ENCODE peak calls at places on chromosomes 13 and 19, in seven cellular contexts. N, O, X, M, F, A and U are unnamed samples.

GRCh38 chr19:45164577-45165335 is 4.0 kb upstream of the NKPD1 start:
- DNase-seq in N (peak), O (no peak), X (peak), M (no peak), F (peak), A (no peak), U (no peak)

GRCh38 chr13:76992548-76993001 is 694 bp downstream of the CLN5 start:
- DNase-seq in N (peak), O (no peak), X (no peak), M (no peak), F (no peak), A (peak), U (peak)

GRCh38 chr13:43229506-43229905 is 206.1 kb downstream of the DNAJC15 start:
- DNase-seq in N (no peak), O (no peak), X (no peak), M (no peak), F (no peak), A (no peak), U (no peak)

GRCh38 chr13:28538932-28539331 is 44.0 kb upstream of the FLT1 start:
- DNase-seq in N (no peak), O (no peak), X (no peak), M (no peak), F (no peak), A (no peak), U (no peak)

GRCh38 chr19:40191836-40192646 is 815 bp downstream of the MAP3K10 start:
- DNase-seq in N (peak), O (no peak), X (no peak), M (no peak), F (peak), A (no peak), U (peak)

GRCh38 chr19:18649371-18650047 is 12.7 kb downstream of the KLHL26 start:
- DNase-seq in N (no peak), O (no peak), X (no peak), M (no peak), F (no peak), A (no peak), U (no peak)

GRCh38 chr13:83881917-83882625 is at the start of gene SLITRK1:
- DNase-seq in N (peak), O (no peak), X (no peak), M (no peak), F (no peak), A (peak), U (peak)

GRCh38 chr19:28710278-28710677 is 502.7 kb downstream of the UQCRFS1 start:
- DNase-seq in N (peak), O (no peak), X (no peak), M (no peak), F (peak), A (no peak), U (peak)

GRCh38 chr19:55912916-55913315 is 19.2 kb downstream of the NLRP13 start:
- DNase-seq in N (no peak), O (no peak), X (no peak), M (peak), F (no peak), A (no peak), U (no peak)

GRCh38 chr19:926595-927043 is 784 bp downstream of the ARID3A start:
- DNase-seq in N (no peak), O (no peak), X (no peak), M (no peak), F (peak), A (no peak), U (peak)

GRCh38 chr13:19958119-19959111 is at the start of gene ZMYM2:
- DNase-seq in N (peak), O (peak), X (peak), M (peak), F (peak), A (peak), U (peak)

GRCh38 chr19:29495091-29495490 is 30.7 kb upstream of the VSTM2B start:
- DNase-seq in N (no peak), O (no peak), X (no peak), M (peak), F (no peak), A (no peak), U (no peak)

GRCh38 chr13:28837111-28837510 is 17.0 kb downstream of the MTUS2 start:
- DNase-seq in N (no peak), O (no peak), X (no peak), M (no peak), F (no peak), A (no peak), U (no peak)

GRCh38 chr19:49468746-49469447 is 5.1 kb upstream of the FLT3LG start:
- DNase-seq in N (peak), O (peak), X (peak), M (no peak), F (peak), A (no peak), U (peak)

GRCh38 chr19:14507704-14508246 is 10.4 kb downstream of the DNAJB1 start:
- DNase-seq in N (no peak), O (no peak), X (no peak), M (no peak), F (no peak), A (no peak), U (no peak)

GRCh38 chr19:4057913-4058695 is 8.6 kb downstream of the ZBTB7A start:
- DNase-seq in N (no peak), O (no peak), X (no peak), M (peak), F (no peak), A (peak), U (no peak)

GRCh38 chr13:24151864-24152263 is 8.7 kb upstream of the SPATA13 start:
- DNase-seq in N (no peak), O (no peak), X (no peak), M (no peak), F (no peak), A (no peak), U (no peak)

GRCh38 chr19:44608391-44608821 is 5.0 kb upstream of the IGSF23 start:
- DNase-seq in N (no peak), O (no peak), X (no peak), M (no peak), F (no peak), A (no peak), U (no peak)